ENCODE peak calls at places on chromosomes 13 and 19, in nine cellular contexts. M is NCI-H1417; C is amniotic stem cell; D is NCI-H2107; U is GM12892; V is AG10803; H is stimulated activated naive CD4-positive, alpha-beta T cell treated with Interleukin-2 at 50 U/mL for 16 hours; W is posterior cingulate gyrus; J is heart right ventricle. Z is an unnamed sample.

GRCh38 chr13:31385534-31385933 is 185.8 kb downstream of the B3GLCT start:
- DNase-seq in M (no peak), C (no peak), D (no peak), U (no peak), V (no peak), H (no peak), W (no peak), J (no peak), Z (peak)

GRCh38 chr19:1873524-1874473 is 10.4 kb upstream of the KLF16 start:
- DNase-seq in M (no peak), C (no peak), D (no peak), U (no peak), V (no peak), H (no peak), W (peak), J (peak), Z (no peak)

GRCh38 chr13:110154370-110155031 is 152.5 kb downstream of the COL4A1 start:
- DNase-seq in M (no peak), C (no peak), D (no peak), U (no peak), V (no peak), H (no peak), W (no peak), J (no peak), Z (no peak)

GRCh38 chr13:110230661-110231347 is 76.2 kb downstream of the COL4A1 start:
- DNase-seq in M (no peak), C (no peak), D (no peak), U (no peak), V (no peak), H (no peak), W (no peak), J (no peak), Z (peak)

GRCh38 chr19:46339491-46339890 is 7.4 kb upstream of the PPP5C start:
- DNase-seq in M (no peak), C (no peak), D (no peak), U (no peak), V (no peak), H (no peak), W (no peak), J (no peak), Z (no peak)

GRCh38 chr19:51503891-51504290 is 2.3 kb upstream of the SIGLEC12 start:
- DNase-seq in M (no peak), C (no peak), D (no peak), U (no peak), V (no peak), H (no peak), W (no peak), J (no peak), Z (no peak)

GRCh38 chr19:48715681-48716171 is 3.8 kb downstream of the MAMSTR start:
- DNase-seq in M (no peak), C (no peak), D (no peak), U (no peak), V (peak), H (no peak), W (no peak), J (no peak), Z (no peak)

GRCh38 chr13:25738342-25738771 is 313.5 kb downstream of the SHISA2 start:
- DNase-seq in M (peak), C (no peak), D (peak), U (no peak), V (peak), H (no peak), W (no peak), J (no peak), Z (peak)

GRCh38 chr19:11050323-11051114 is 38.7 kb upstream of the LDLR start:
- DNase-seq in M (no peak), C (no peak), D (no peak), U (no peak), V (no peak), H (no peak), W (no peak), J (no peak), Z (no peak)

GRCh38 chr13:45833663-45834062 is 17.9 kb downstream of the SIAH3 start:
- DNase-seq in M (no peak), C (no peak), D (no peak), U (no peak), V (peak), H (no peak), W (no peak), J (peak), Z (peak)

GRCh38 chr19:44905437-44906160 is at the start of gene APOE:
- DNase-seq in M (no peak), C (no peak), D (no peak), U (no peak), V (no peak), H (no peak), W (no peak), J (no peak), Z (peak)

GRCh38 chr19:5120321-5120720 is 151.4 kb downstream of the KDM4B start:
- DNase-seq in M (no peak), C (no peak), D (no peak), U (no peak), V (no peak), H (no peak), W (no peak), J (no peak), Z (no peak)

GRCh38 chr19:6752257-6753177 is 13.0 kb downstream of the TRIP10 start:
- DNase-seq in M (no peak), C (no peak), D (no peak), U (no peak), V (no peak), H (no peak), W (no peak), J (no peak), Z (no peak)

GRCh38 chr19:4732680-4733114 is 9.1 kb upstream of the DPP9 start:
- DNase-seq in M (peak), C (peak), D (no peak), U (peak), V (peak), H (peak), W (no peak), J (no peak), Z (peak)

Z was measured in SW480.